ENCODE peak calls at places on chromosomes 3 and 15, in four cellular contexts. F is left ventricle myocardium inferior, D is hippocampal formation, X is germinal center. K is an unnamed sample.

GRCh38 chr3:134373278-134373941 is 837 bp downstream of the AMOTL2 start:
- DNase-seq in F (peak; percentile 86), D (peak; percentile 82), X (no peak), K (peak; percentile 78)

GRCh38 chr3:149547413-149547812 is 72.9 kb downstream of the TM4SF4 start:
- DNase-seq in F (peak; percentile 67), D (no peak), X (no peak), K (peak; percentile 56)

GRCh38 chr3:5366746-5367145 is 179.2 kb downstream of the EDEM1 start:
- DNase-seq in F (no peak), D (no peak), X (no peak), K (no peak)

GRCh38 chr3:132342183-132342582 is 25.0 kb downstream of the ACP3 start:
- DNase-seq in F (no peak), D (no peak), X (no peak), K (no peak)

GRCh38 chr15:72727154-72727553 is 41.1 kb downstream of the BBS4 start:
- DNase-seq in F (no peak), D (no peak), X (no peak), K (no peak)

GRCh38 chr15:66387176-66388056 is 704 bp downstream of the MAP2K1 start:
- DNase-seq in F (peak; percentile 59), D (peak; percentile 44), X (peak; percentile 49), K (peak; percentile 22)

GRCh38 chr3:46711305-46711704 is 6.4 kb downstream of the PRSS50 start:
- DNase-seq in F (no peak), D (no peak), X (no peak), K (no peak)

GRCh38 chr3:78873641-78874040 is 894.2 kb downstream of the ROBO1 start:
- DNase-seq in F (no peak), D (no peak), X (no peak), K (no peak)

GRCh38 chr15:61253186-61253585 is 24.1 kb upstream of the RORA start:
- DNase-seq in F (no peak), D (no peak), X (no peak), K (no peak)

GRCh38 chr3:100045696-100046095 is 68.6 kb downstream of the FILIP1L start:
- DNase-seq in F (peak; percentile 76), D (peak; percentile 17), X (no peak), K (peak; percentile 26)

GRCh38 chr3:54801977-54802376 is 125.9 kb downstream of the LRTM1 start:
- DNase-seq in F (no peak), D (no peak), X (no peak), K (no peak)

GRCh38 chr3:71132995-71133730 is 450.4 kb downstream of the FOXP1 start:
- DNase-seq in F (no peak), D (no peak), X (no peak), K (no peak)

GRCh38 chr15:77675806-77676415 is 43.2 kb upstream of the LINGO1 start:
- DNase-seq in F (peak; percentile 36), D (no peak), X (no peak), K (no peak)

GRCh38 chr3:10817506-10817905 is 1.5 kb downstream of the SLC6A11 start:
- DNase-seq in F (no peak), D (no peak), X (no peak), K (no peak)

GRCh38 chr3:170137971-170138370 is 43.6 kb downstream of the PHC3 start:
- DNase-seq in F (no peak), D (no peak), X (no peak), K (no peak)

GRCh38 chr15:57388199-57388863 is 12.0 kb downstream of the CGNL1 start:
- DNase-seq in F (no peak), D (no peak), X (no peak), K (no peak)

GRCh38 chr3:58065700-58066167 is 57.5 kb downstream of the FLNB start:
- DNase-seq in F (no peak), D (no peak), X (no peak), K (no peak)

GRCh38 chr15:89358755-89359439 is 24.3 kb upstream of the POLG start:
- DNase-seq in F (peak; percentile 68), D (peak; percentile 64), X (peak; percentile 87), K (peak; percentile 42)

GRCh38 chr15:58074452-58074851 is 8.9 kb upstream of the ALDH1A2 start:
- DNase-seq in F (no peak), D (no peak), X (no peak), K (no peak)

GRCh38 chr3:23480324-23480704 is 277.2 kb downstream of the UBE2E2 start:
- DNase-seq in F (no peak), D (peak; percentile 86), X (no peak), K (no peak)